ENCODE peak calls at places on chromosomes 16 and 17, in nine cellular contexts. One of them, this sample, is unnamed.

GRCh38 chr17:3030096-3030495 is 33.3 kb downstream of the OR1D5 start:
- DNase-seq in ascending aorta: peak
- DNase-seq in upper lobe of right lung: no peak
- DNase-seq in stromal cell of bone marrow: peak
- DNase-seq in MV-4-11: peak
- DNase-seq in substantia nigra: no peak
- DNase-seq in GDM1: no peak
- DNase-seq in NCI-H774: no peak
- DNase-seq in stimulated activated CD4-positive, alpha-beta T cell treated with anti-CD3 and anti-CD28 coated beads, Interleukin-4, amount 100 ng/mL, for 4 hours: no peak
- DNase-seq in this sample: no peak

GRCh38 chr16:55488306-55488705 is 9.3 kb downstream of the MMP2 start:
- DNase-seq in ascending aorta: peak
- DNase-seq in upper lobe of right lung: no peak
- DNase-seq in stromal cell of bone marrow: no peak
- DNase-seq in MV-4-11: no peak
- DNase-seq in substantia nigra: no peak
- DNase-seq in GDM1: no peak
- DNase-seq in NCI-H774: no peak
- DNase-seq in stimulated activated CD4-positive, alpha-beta T cell treated with anti-CD3 and anti-CD28 coated beads, Interleukin-4, amount 100 ng/mL, for 4 hours: no peak
- DNase-seq in this sample: no peak

GRCh38 chr17:64277831-64278562 is 14.9 kb upstream of the TEX2 start:
- DNase-seq in ascending aorta: no peak
- DNase-seq in upper lobe of right lung: no peak
- DNase-seq in stromal cell of bone marrow: no peak
- DNase-seq in MV-4-11: peak
- DNase-seq in substantia nigra: no peak
- DNase-seq in GDM1: no peak
- DNase-seq in NCI-H774: no peak
- DNase-seq in stimulated activated CD4-positive, alpha-beta T cell treated with anti-CD3 and anti-CD28 coated beads, Interleukin-4, amount 100 ng/mL, for 4 hours: no peak
- DNase-seq in this sample: no peak

GRCh38 chr17:8192070-8192815 is 2.3 kb upstream of the BORCS6 start:
- DNase-seq in ascending aorta: peak
- DNase-seq in upper lobe of right lung: peak
- DNase-seq in stromal cell of bone marrow: peak
- DNase-seq in MV-4-11: peak
- DNase-seq in substantia nigra: peak
- DNase-seq in GDM1: peak
- DNase-seq in NCI-H774: peak
- DNase-seq in stimulated activated CD4-positive, alpha-beta T cell treated with anti-CD3 and anti-CD28 coated beads, Interleukin-4, amount 100 ng/mL, for 4 hours: peak
- DNase-seq in this sample: peak

GRCh38 chr17:66860204-66860603 is 25.3 kb downstream of the CACNG5 start:
- DNase-seq in ascending aorta: no peak
- DNase-seq in upper lobe of right lung: no peak
- DNase-seq in stromal cell of bone marrow: no peak
- DNase-seq in MV-4-11: no peak
- DNase-seq in substantia nigra: no peak
- DNase-seq in GDM1: no peak
- DNase-seq in NCI-H774: no peak
- DNase-seq in stimulated activated CD4-positive, alpha-beta T cell treated with anti-CD3 and anti-CD28 coated beads, Interleukin-4, amount 100 ng/mL, for 4 hours: no peak
- DNase-seq in this sample: no peak

GRCh38 chr17:46727572-46728348 is 90.7 kb downstream of the WNT3 start:
- DNase-seq in ascending aorta: no peak
- DNase-seq in upper lobe of right lung: no peak
- DNase-seq in stromal cell of bone marrow: peak
- DNase-seq in MV-4-11: no peak
- DNase-seq in substantia nigra: no peak
- DNase-seq in GDM1: no peak
- DNase-seq in NCI-H774: no peak
- DNase-seq in stimulated activated CD4-positive, alpha-beta T cell treated with anti-CD3 and anti-CD28 coated beads, Interleukin-4, amount 100 ng/mL, for 4 hours: no peak
- DNase-seq in this sample: no peak

GRCh38 chr17:60600490-60601431 is 768 bp downstream of the PPM1D start:
- DNase-seq in ascending aorta: peak
- DNase-seq in upper lobe of right lung: peak
- DNase-seq in stromal cell of bone marrow: peak
- DNase-seq in MV-4-11: peak
- DNase-seq in substantia nigra: peak
- DNase-seq in GDM1: peak
- DNase-seq in NCI-H774: peak
- DNase-seq in stimulated activated CD4-positive, alpha-beta T cell treated with anti-CD3 and anti-CD28 coated beads, Interleukin-4, amount 100 ng/mL, for 4 hours: peak
- DNase-seq in this sample: peak

GRCh38 chr16:79218358-79218757 is 382.2 kb downstream of the MAF start:
- DNase-seq in ascending aorta: no peak
- DNase-seq in upper lobe of right lung: no peak
- DNase-seq in stromal cell of bone marrow: no peak
- DNase-seq in MV-4-11: no peak
- DNase-seq in substantia nigra: no peak
- DNase-seq in GDM1: no peak
- DNase-seq in NCI-H774: no peak
- DNase-seq in stimulated activated CD4-positive, alpha-beta T cell treated with anti-CD3 and anti-CD28 coated beads, Interleukin-4, amount 100 ng/mL, for 4 hours: no peak
- DNase-seq in this sample: no peak

GRCh38 chr16:67198238-67198734 is 645 bp upstream of the ELMO3 start:
- DNase-seq in ascending aorta: no peak
- DNase-seq in upper lobe of right lung: peak
- DNase-seq in stromal cell of bone marrow: no peak
- DNase-seq in MV-4-11: peak
- DNase-seq in substantia nigra: peak
- DNase-seq in GDM1: no peak
- DNase-seq in NCI-H774: no peak
- DNase-seq in stimulated activated CD4-positive, alpha-beta T cell treated with anti-CD3 and anti-CD28 coated beads, Interleukin-4, amount 100 ng/mL, for 4 hours: no peak
- DNase-seq in this sample: peak

GRCh38 chr17:61448042-61448441 is 4.2 kb upstream of the TBX4 start:
- DNase-seq in ascending aorta: no peak
- DNase-seq in upper lobe of right lung: no peak
- DNase-seq in stromal cell of bone marrow: no peak
- DNase-seq in MV-4-11: no peak
- DNase-seq in substantia nigra: no peak
- DNase-seq in GDM1: no peak
- DNase-seq in NCI-H774: no peak
- DNase-seq in stimulated activated CD4-positive, alpha-beta T cell treated with anti-CD3 and anti-CD28 coated beads, Interleukin-4, amount 100 ng/mL, for 4 hours: no peak
- DNase-seq in this sample: no peak

GRCh38 chr17:33127706-33128105 is 136.1 kb downstream of the SPACA3 start:
- DNase-seq in ascending aorta: no peak
- DNase-seq in upper lobe of right lung: no peak
- DNase-seq in stromal cell of bone marrow: no peak
- DNase-seq in MV-4-11: no peak
- DNase-seq in substantia nigra: no peak
- DNase-seq in GDM1: no peak
- DNase-seq in NCI-H774: no peak
- DNase-seq in stimulated activated CD4-positive, alpha-beta T cell treated with anti-CD3 and anti-CD28 coated beads, Interleukin-4, amount 100 ng/mL, for 4 hours: no peak
- DNase-seq in this sample: no peak

GRCh38 chr17:40903129-40903847 is 18.2 kb upstream of the KRT20 start:
- DNase-seq in ascending aorta: no peak
- DNase-seq in upper lobe of right lung: no peak
- DNase-seq in stromal cell of bone marrow: no peak
- DNase-seq in MV-4-11: peak
- DNase-seq in substantia nigra: no peak
- DNase-seq in GDM1: no peak
- DNase-seq in NCI-H774: peak
- DNase-seq in stimulated activated CD4-positive, alpha-beta T cell treated with anti-CD3 and anti-CD28 coated beads, Interleukin-4, amount 100 ng/mL, for 4 hours: no peak
- DNase-seq in this sample: no peak

GRCh38 chr17:58277107-58277506 is 3.6 kb downstream of the MPO start:
- DNase-seq in ascending aorta: no peak
- DNase-seq in upper lobe of right lung: no peak
- DNase-seq in stromal cell of bone marrow: no peak
- DNase-seq in MV-4-11: peak
- DNase-seq in substantia nigra: no peak
- DNase-seq in GDM1: no peak
- DNase-seq in NCI-H774: no peak
- DNase-seq in stimulated activated CD4-positive, alpha-beta T cell treated with anti-CD3 and anti-CD28 coated beads, Interleukin-4, amount 100 ng/mL, for 4 hours: no peak
- DNase-seq in this sample: no peak

GRCh38 chr17:43356450-43356849 is 42.3 kb upstream of the ARL4D start:
- DNase-seq in ascending aorta: no peak
- DNase-seq in upper lobe of right lung: no peak
- DNase-seq in stromal cell of bone marrow: no peak
- DNase-seq in MV-4-11: no peak
- DNase-seq in substantia nigra: no peak
- DNase-seq in GDM1: no peak
- DNase-seq in NCI-H774: no peak
- DNase-seq in stimulated activated CD4-positive, alpha-beta T cell treated with anti-CD3 and anti-CD28 coated beads, Interleukin-4, amount 100 ng/mL, for 4 hours: no peak
- DNase-seq in this sample: no peak